ENCODE peak calls at places on chromosomes 11 and 22, in seven cellular contexts. One of them, this sample, is unnamed.

GRCh38 chr11:67416416-67417335 is 1.2 kb downstream of the CARNS1 start:
- DNase-seq in NCI-H1092: no peak
- DNase-seq in DMS53: peak; percentile 81
- DNase-seq in HuH-7.5: no peak
- DNase-seq in right cardiac atrium: peak; percentile 80
- DNase-seq in EH: peak; percentile 27
- DNase-seq in NCI-H1417: peak; percentile 10
- DNase-seq in this sample: peak; percentile 64

GRCh38 chr11:44943118-44943517 is 7.6 kb downstream of the TP53I11 start:
- DNase-seq in NCI-H1092: peak; percentile 61
- DNase-seq in DMS53: peak; percentile 92
- DNase-seq in HuH-7.5: no peak
- DNase-seq in right cardiac atrium: peak; percentile 55
- DNase-seq in EH: no peak
- DNase-seq in NCI-H1417: peak; percentile 90
- DNase-seq in this sample: no peak

GRCh38 chr11:130560000-130560852 is 111.8 kb downstream of the ADAMTS15 start:
- DNase-seq in NCI-H1092: no peak
- DNase-seq in DMS53: no peak
- DNase-seq in HuH-7.5: no peak
- DNase-seq in right cardiac atrium: no peak
- DNase-seq in EH: no peak
- DNase-seq in NCI-H1417: no peak
- DNase-seq in this sample: no peak

GRCh38 chr22:49062155-49063039 is 765.3 kb downstream of the BRD1 start:
- DNase-seq in NCI-H1092: no peak
- DNase-seq in DMS53: no peak
- DNase-seq in HuH-7.5: no peak
- DNase-seq in right cardiac atrium: no peak
- DNase-seq in EH: no peak
- DNase-seq in NCI-H1417: peak; percentile 8
- DNase-seq in this sample: no peak

GRCh38 chr11:36362902-36363301 is 66.8 kb downstream of the PRR5L start:
- DNase-seq in NCI-H1092: no peak
- DNase-seq in DMS53: no peak
- DNase-seq in HuH-7.5: no peak
- DNase-seq in right cardiac atrium: no peak
- DNase-seq in EH: peak; percentile 91
- DNase-seq in NCI-H1417: no peak
- DNase-seq in this sample: no peak

GRCh38 chr11:85826096-85826855 is 15.3 kb upstream of the SYTL2 start:
- DNase-seq in NCI-H1092: peak; percentile 6
- DNase-seq in DMS53: peak; percentile 77
- DNase-seq in HuH-7.5: no peak
- DNase-seq in right cardiac atrium: peak; percentile 69
- DNase-seq in EH: peak; percentile 69
- DNase-seq in NCI-H1417: no peak
- DNase-seq in this sample: no peak

GRCh38 chr11:61417670-61418069 is 12.1 kb downstream of the CPSF7 start:
- DNase-seq in NCI-H1092: no peak
- DNase-seq in DMS53: no peak
- DNase-seq in HuH-7.5: no peak
- DNase-seq in right cardiac atrium: no peak
- DNase-seq in EH: no peak
- DNase-seq in NCI-H1417: no peak
- DNase-seq in this sample: peak; percentile 16

GRCh38 chr11:121841487-121842167 is 274.4 kb downstream of the BLID start:
- DNase-seq in NCI-H1092: no peak
- DNase-seq in DMS53: no peak
- DNase-seq in HuH-7.5: no peak
- DNase-seq in right cardiac atrium: no peak
- DNase-seq in EH: peak; percentile 90
- DNase-seq in NCI-H1417: peak; percentile 66
- DNase-seq in this sample: peak; percentile 4

GRCh38 chr11:72140661-72141060 is 5.1 kb downstream of the FOLR3 start:
- DNase-seq in NCI-H1092: no peak
- DNase-seq in DMS53: no peak
- DNase-seq in HuH-7.5: no peak
- DNase-seq in right cardiac atrium: no peak
- DNase-seq in EH: no peak
- DNase-seq in NCI-H1417: no peak
- DNase-seq in this sample: no peak

GRCh38 chr11:1442163-1442562 is 44.4 kb downstream of the MOB2 start:
- DNase-seq in NCI-H1092: no peak
- DNase-seq in DMS53: peak; percentile 78
- DNase-seq in HuH-7.5: no peak
- DNase-seq in right cardiac atrium: no peak
- DNase-seq in EH: no peak
- DNase-seq in NCI-H1417: no peak
- DNase-seq in this sample: no peak

GRCh38 chr11:18617688-18618340 is 16.3 kb downstream of the SPTY2D1 start:
- DNase-seq in NCI-H1092: no peak
- DNase-seq in DMS53: no peak
- DNase-seq in HuH-7.5: no peak
- DNase-seq in right cardiac atrium: no peak
- DNase-seq in EH: peak; percentile 47
- DNase-seq in NCI-H1417: no peak
- DNase-seq in this sample: no peak

GRCh38 chr22:30261134-30261533 is 5.5 kb downstream of the OSM start:
- DNase-seq in NCI-H1092: no peak
- DNase-seq in DMS53: peak; percentile 35
- DNase-seq in HuH-7.5: no peak
- DNase-seq in right cardiac atrium: no peak
- DNase-seq in EH: no peak
- DNase-seq in NCI-H1417: no peak
- DNase-seq in this sample: peak; percentile 41

GRCh38 chr11:1839204-1839923 is 583 bp downstream of the TNNI2 start:
- DNase-seq in NCI-H1092: no peak
- DNase-seq in DMS53: no peak
- DNase-seq in HuH-7.5: no peak
- DNase-seq in right cardiac atrium: peak; percentile 27
- DNase-seq in EH: no peak
- DNase-seq in NCI-H1417: no peak
- DNase-seq in this sample: no peak

GRCh38 chr11:36009469-36009868 is 65.6 kb downstream of the LDLRAD3 start:
- DNase-seq in NCI-H1092: no peak
- DNase-seq in DMS53: no peak
- DNase-seq in HuH-7.5: no peak
- DNase-seq in right cardiac atrium: no peak
- DNase-seq in EH: peak; percentile 82
- DNase-seq in NCI-H1417: no peak
- DNase-seq in this sample: no peak